ENCODE peak calls at places on chromosomes 11 and 22, in eight cellular contexts. One of them, this sample, is unnamed.

GRCh38 chr11:87015645-87016044 is 22.1 kb upstream of the TMEM135 start:
- DNase-seq in mesenchymal stem cell: no peak
- DNase-seq in endothelial cell of umbilical vein: no peak
- DNase-seq in neuronal stem cell: no peak
- DNase-seq in keratinocyte: no peak
- DNase-seq in MM.1S: no peak
- DNase-seq in neural progenitor cell: no peak
- DNase-seq in H1: no peak
- DNase-seq in this sample: no peak

GRCh38 chr11:74011360-74012071 is 2.6 kb upstream of the UCP3 start:
- DNase-seq in mesenchymal stem cell: peak; percentile 63
- DNase-seq in endothelial cell of umbilical vein: no peak
- DNase-seq in neuronal stem cell: no peak
- DNase-seq in keratinocyte: no peak
- DNase-seq in MM.1S: no peak
- DNase-seq in neural progenitor cell: no peak
- DNase-seq in H1: no peak
- DNase-seq in this sample: no peak

GRCh38 chr22:31122532-31123291 is at the start of gene INPP5J:
- DNase-seq in mesenchymal stem cell: peak; percentile 67
- DNase-seq in endothelial cell of umbilical vein: no peak
- DNase-seq in neuronal stem cell: no peak
- DNase-seq in keratinocyte: no peak
- DNase-seq in MM.1S: no peak
- DNase-seq in neural progenitor cell: peak; percentile 58
- DNase-seq in H1: no peak
- DNase-seq in this sample: peak; percentile 37

GRCh38 chr11:75429902-75430691 is 2.9 kb downstream of the KLHL35 start:
- DNase-seq in mesenchymal stem cell: peak; percentile 73
- DNase-seq in endothelial cell of umbilical vein: peak; percentile 64
- DNase-seq in neuronal stem cell: no peak
- DNase-seq in keratinocyte: no peak
- DNase-seq in MM.1S: no peak
- DNase-seq in neural progenitor cell: peak; percentile 87
- DNase-seq in H1: no peak
- DNase-seq in this sample: peak; percentile 65

GRCh38 chr11:113862430-113862829 is 12.9 kb downstream of the USP28 start:
- DNase-seq in mesenchymal stem cell: peak; percentile 31
- DNase-seq in endothelial cell of umbilical vein: no peak
- DNase-seq in neuronal stem cell: no peak
- DNase-seq in keratinocyte: no peak
- DNase-seq in MM.1S: no peak
- DNase-seq in neural progenitor cell: peak; percentile 48
- DNase-seq in H1: no peak
- DNase-seq in this sample: peak; percentile 59

GRCh38 chr11:134913999-134914590 is 502.1 kb upstream of the B3GAT1 start:
- DNase-seq in mesenchymal stem cell: no peak
- DNase-seq in endothelial cell of umbilical vein: no peak
- DNase-seq in neuronal stem cell: no peak
- DNase-seq in keratinocyte: no peak
- DNase-seq in MM.1S: no peak
- DNase-seq in neural progenitor cell: no peak
- DNase-seq in H1: no peak
- DNase-seq in this sample: no peak

GRCh38 chr22:42074153-42074750 is at the start of gene PHETA2:
- DNase-seq in mesenchymal stem cell: no peak
- DNase-seq in endothelial cell of umbilical vein: peak; percentile 49
- DNase-seq in neuronal stem cell: no peak
- DNase-seq in keratinocyte: no peak
- DNase-seq in MM.1S: no peak
- DNase-seq in neural progenitor cell: peak; percentile 32
- DNase-seq in H1: no peak
- DNase-seq in this sample: peak; percentile 51

GRCh38 chr22:40578171-40578570 is 58.3 kb downstream of the MRTFA start:
- DNase-seq in mesenchymal stem cell: no peak
- DNase-seq in endothelial cell of umbilical vein: no peak
- DNase-seq in neuronal stem cell: no peak
- DNase-seq in keratinocyte: no peak
- DNase-seq in MM.1S: no peak
- DNase-seq in neural progenitor cell: no peak
- DNase-seq in H1: no peak
- DNase-seq in this sample: no peak

GRCh38 chr11:122743949-122744876 is 88.7 kb downstream of the UBASH3B start:
- DNase-seq in mesenchymal stem cell: peak; percentile 45
- DNase-seq in endothelial cell of umbilical vein: peak; percentile 82
- DNase-seq in neuronal stem cell: no peak
- DNase-seq in keratinocyte: no peak
- DNase-seq in MM.1S: peak; percentile 80
- DNase-seq in neural progenitor cell: no peak
- DNase-seq in H1: no peak
- DNase-seq in this sample: no peak

GRCh38 chr11:75508051-75508561 is 17.6 kb downstream of the GDPD5 start:
- DNase-seq in mesenchymal stem cell: no peak
- DNase-seq in endothelial cell of umbilical vein: no peak
- DNase-seq in neuronal stem cell: no peak
- DNase-seq in keratinocyte: no peak
- DNase-seq in MM.1S: no peak
- DNase-seq in neural progenitor cell: no peak
- DNase-seq in H1: no peak
- DNase-seq in this sample: no peak

GRCh38 chr22:39175127-39176066 is 22.9 kb upstream of the CBX7 start:
- DNase-seq in mesenchymal stem cell: peak; percentile 52
- DNase-seq in endothelial cell of umbilical vein: peak; percentile 64
- DNase-seq in neuronal stem cell: no peak
- DNase-seq in keratinocyte: no peak
- DNase-seq in MM.1S: no peak
- DNase-seq in neural progenitor cell: no peak
- DNase-seq in H1: no peak
- DNase-seq in this sample: no peak

GRCh38 chr11:87463486-87464102 is 425.9 kb downstream of the TMEM135 start:
- DNase-seq in mesenchymal stem cell: no peak
- DNase-seq in endothelial cell of umbilical vein: no peak
- DNase-seq in neuronal stem cell: peak; percentile 27
- DNase-seq in keratinocyte: peak; percentile 9
- DNase-seq in MM.1S: peak; percentile 45
- DNase-seq in neural progenitor cell: peak; percentile 66
- DNase-seq in H1: no peak
- DNase-seq in this sample: peak; percentile 29

GRCh38 chr22:33908201-33909074 is 11.8 kb downstream of the LARGE1 start:
- DNase-seq in mesenchymal stem cell: no peak
- DNase-seq in endothelial cell of umbilical vein: no peak
- DNase-seq in neuronal stem cell: no peak
- DNase-seq in keratinocyte: no peak
- DNase-seq in MM.1S: no peak
- DNase-seq in neural progenitor cell: no peak
- DNase-seq in H1: no peak
- DNase-seq in this sample: no peak

GRCh38 chr11:36228689-36229088 is 60.5 kb downstream of the COMMD9 start:
- DNase-seq in mesenchymal stem cell: no peak
- DNase-seq in endothelial cell of umbilical vein: no peak
- DNase-seq in neuronal stem cell: no peak
- DNase-seq in keratinocyte: no peak
- DNase-seq in MM.1S: no peak
- DNase-seq in neural progenitor cell: no peak
- DNase-seq in H1: no peak
- DNase-seq in this sample: no peak

GRCh38 chr11:133945087-133945974 is 11.4 kb downstream of the IGSF9B start:
- DNase-seq in mesenchymal stem cell: no peak
- DNase-seq in endothelial cell of umbilical vein: no peak
- DNase-seq in neuronal stem cell: no peak
- DNase-seq in keratinocyte: no peak
- DNase-seq in MM.1S: no peak
- DNase-seq in neural progenitor cell: no peak
- DNase-seq in H1: no peak
- DNase-seq in this sample: no peak

GRCh38 chr22:21029486-21030025 is 2.8 kb downstream of the SLC7A4 start:
- DNase-seq in mesenchymal stem cell: no peak
- DNase-seq in endothelial cell of umbilical vein: no peak
- DNase-seq in neuronal stem cell: no peak
- DNase-seq in keratinocyte: no peak
- DNase-seq in MM.1S: no peak
- DNase-seq in neural progenitor cell: no peak
- DNase-seq in H1: no peak
- DNase-seq in this sample: no peak

DNA sequence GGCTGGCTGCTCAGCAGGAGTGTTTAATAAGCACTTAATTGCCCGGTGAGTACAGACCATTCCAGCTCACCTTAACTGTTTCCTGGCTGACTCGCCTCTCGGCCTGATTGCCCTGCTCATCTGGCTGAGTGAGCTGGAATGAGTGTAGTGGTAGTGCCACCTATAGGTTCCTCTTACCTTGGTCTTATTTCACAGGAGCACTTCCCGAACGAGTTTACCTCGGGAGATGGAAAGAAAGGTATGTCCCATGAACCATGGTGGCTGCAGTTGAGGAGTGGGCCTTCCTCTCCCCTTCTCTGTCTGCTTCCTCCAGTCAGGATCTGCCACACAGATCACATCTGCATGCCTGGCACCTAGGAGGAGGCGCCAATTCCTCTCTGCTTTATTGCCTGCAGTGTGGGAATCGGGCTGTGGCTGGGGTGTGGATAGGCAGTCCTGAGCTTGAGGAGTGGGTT is 26.7 kb downstream of the UPB1 start:
- DNase-seq in mesenchymal stem cell: peak; percentile 53
- DNase-seq in endothelial cell of umbilical vein: peak; percentile 70
- DNase-seq in neuronal stem cell: peak; percentile 29
- DNase-seq in keratinocyte: peak; percentile 25
- DNase-seq in MM.1S: peak; percentile 67
- DNase-seq in neural progenitor cell: peak; percentile 75
- DNase-seq in H1: peak; percentile 82
- DNase-seq in this sample: peak; percentile 52
- H3K27ac ChIP-seq in mesenchymal stem cell: no peak overlapping the region
- H3K27ac ChIP-seq in endothelial cell of umbilical vein: no peak overlapping the region
- H3K27ac ChIP-seq in neuronal stem cell: no peak overlapping the region
- H3K27ac ChIP-seq in keratinocyte: no peak overlapping the region
- H3K27ac ChIP-seq in MM.1S: no peak overlapping the region
- H3K27ac ChIP-seq in neural progenitor cell: no peak overlapping the region
- H3K27ac ChIP-seq in H1: no peak overlapping the region
- H3K27ac ChIP-seq in this sample: no peak overlapping the region

GRCh38 chr11:1827095-1827797 is 7.5 kb upstream of the SYT8 start:
- DNase-seq in mesenchymal stem cell: peak; percentile 50
- DNase-seq in endothelial cell of umbilical vein: peak; percentile 41
- DNase-seq in neuronal stem cell: no peak
- DNase-seq in keratinocyte: peak; percentile 77
- DNase-seq in MM.1S: no peak
- DNase-seq in neural progenitor cell: no peak
- DNase-seq in H1: no peak
- DNase-seq in this sample: peak; percentile 74
- H2AFZ ChIP-seq in mesenchymal stem cell: no peak overlapping the region
- H2AFZ ChIP-seq in endothelial cell of umbilical vein: no peak overlapping the region
- H2AFZ ChIP-seq in neuronal stem cell: no peak overlapping the region
- H2AFZ ChIP-seq in keratinocyte: peak overlapping the region; percentile 65
- H2AFZ ChIP-seq in MM.1S: no peak overlapping the region
- H2AFZ ChIP-seq in neural progenitor cell: no peak overlapping the region
- H2AFZ ChIP-seq in H1: no peak overlapping the region
- H2AFZ ChIP-seq in this sample: no peak overlapping the region

GRCh38 chr22:49829044-49829719 is 1.5 kb upstream of the BRD1 start:
- DNase-seq in mesenchymal stem cell: no peak
- DNase-seq in endothelial cell of umbilical vein: no peak
- DNase-seq in neuronal stem cell: no peak
- DNase-seq in keratinocyte: no peak
- DNase-seq in MM.1S: no peak
- DNase-seq in neural progenitor cell: no peak
- DNase-seq in H1: no peak
- DNase-seq in this sample: no peak

GRCh38 chr22:49827307-49827852 is 293 bp downstream of the BRD1 start:
- DNase-seq in mesenchymal stem cell: peak; percentile 29
- DNase-seq in endothelial cell of umbilical vein: no peak
- DNase-seq in neuronal stem cell: no peak
- DNase-seq in keratinocyte: no peak
- DNase-seq in MM.1S: peak; percentile 11
- DNase-seq in neural progenitor cell: peak; percentile 67
- DNase-seq in H1: no peak
- DNase-seq in this sample: no peak

GRCh38 chr22:49828599-49828965 is 909 bp upstream of the BRD1 start:
- DNase-seq in mesenchymal stem cell: no peak
- DNase-seq in endothelial cell of umbilical vein: no peak
- DNase-seq in neuronal stem cell: no peak
- DNase-seq in keratinocyte: no peak
- DNase-seq in MM.1S: no peak
- DNase-seq in neural progenitor cell: no peak
- DNase-seq in H1: no peak
- DNase-seq in this sample: no peak

GRCh38 chr22:49826603-49827306 is 918 bp downstream of the BRD1 start:
- DNase-seq in mesenchymal stem cell: peak; percentile 47
- DNase-seq in endothelial cell of umbilical vein: peak; percentile 34
- DNase-seq in neuronal stem cell: no peak
- DNase-seq in keratinocyte: no peak
- DNase-seq in MM.1S: peak; percentile 40
- DNase-seq in neural progenitor cell: peak; percentile 47
- DNase-seq in H1: no peak
- DNase-seq in this sample: peak; percentile 50

DNA sequence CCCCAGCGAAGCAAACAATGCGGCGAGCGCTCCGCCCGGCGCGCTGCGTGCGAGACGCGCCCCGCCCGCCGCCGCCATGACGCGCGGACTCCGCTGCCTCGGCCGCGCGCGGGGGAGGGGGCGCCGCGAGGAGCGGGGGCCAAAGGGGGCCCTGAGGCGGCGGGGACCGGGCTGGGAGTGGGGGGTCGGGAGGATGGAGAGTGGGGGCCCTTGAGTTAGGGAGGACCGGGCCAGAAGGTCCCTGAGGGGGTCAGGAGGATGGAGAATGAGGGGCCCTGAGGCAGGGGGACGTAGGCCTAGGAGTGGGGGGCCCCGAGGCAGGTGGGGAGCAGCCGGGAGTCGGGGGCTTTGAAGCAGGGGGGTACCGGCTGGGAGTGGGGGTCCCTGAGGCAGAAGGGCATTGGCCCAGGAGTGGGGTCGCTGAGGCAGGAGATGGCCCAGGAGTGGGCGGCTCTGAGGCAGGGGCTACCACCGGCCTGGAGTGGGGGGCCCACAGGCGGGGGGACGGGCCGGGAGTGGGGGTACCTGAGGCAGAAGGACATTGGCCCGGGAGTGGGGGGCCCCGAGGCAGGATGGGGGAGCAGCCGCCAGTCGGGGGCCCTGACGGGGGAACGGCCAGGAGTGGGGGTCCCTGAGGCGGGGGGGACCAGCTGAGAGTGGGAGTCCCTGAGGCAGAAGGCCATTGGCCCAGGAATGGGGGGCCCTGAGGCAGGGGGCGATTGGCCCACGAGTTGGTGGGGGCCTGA is at the start of gene BRD1:
- DNase-seq in mesenchymal stem cell: peak; percentile 68
- DNase-seq in endothelial cell of umbilical vein: peak; percentile 47
- DNase-seq in neuronal stem cell: peak; percentile 37
- DNase-seq in keratinocyte: no peak
- DNase-seq in MM.1S: peak; percentile 72
- DNase-seq in neural progenitor cell: peak; percentile 84
- DNase-seq in H1: no peak
- DNase-seq in this sample: peak; percentile 56
- H3K27ac ChIP-seq in mesenchymal stem cell: no peak within 1 kb of the TSS
- H3K27ac ChIP-seq in endothelial cell of umbilical vein: peak within 1 kb of the TSS; percentile 55
- H3K27ac ChIP-seq in neuronal stem cell: no peak within 1 kb of the TSS
- H3K27ac ChIP-seq in keratinocyte: peak within 1 kb of the TSS; percentile 84
- H3K27ac ChIP-seq in MM.1S: no peak within 1 kb of the TSS
- H3K27ac ChIP-seq in neural progenitor cell: no peak within 1 kb of the TSS
- H3K27ac ChIP-seq in H1: no peak within 1 kb of the TSS
- H3K27ac ChIP-seq in this sample: peak within 1 kb of the TSS; percentile 86

DNA sequence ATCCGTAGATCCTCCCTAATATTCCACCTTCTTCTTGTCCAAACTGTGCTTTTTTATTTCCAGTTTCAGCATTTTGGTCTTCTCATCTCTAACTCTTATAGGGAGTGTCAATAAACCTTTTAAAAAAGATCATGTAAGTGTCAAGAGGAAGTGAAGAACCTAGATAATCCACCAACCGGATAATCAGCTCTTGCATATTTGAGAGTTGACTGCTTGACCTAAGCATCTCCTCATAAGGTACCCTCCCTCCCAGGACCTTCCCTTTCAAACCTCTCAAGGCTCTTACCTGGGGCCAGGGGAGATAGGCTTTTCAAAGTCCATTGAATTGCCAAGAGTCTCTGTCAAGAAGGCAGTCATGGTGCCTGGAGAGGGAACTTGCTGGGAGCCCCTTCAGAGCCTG is 691 bp upstream of the EHF start:
- DNase-seq in mesenchymal stem cell: no peak
- DNase-seq in endothelial cell of umbilical vein: no peak
- DNase-seq in neuronal stem cell: no peak
- DNase-seq in keratinocyte: no peak
- DNase-seq in MM.1S: no peak
- DNase-seq in neural progenitor cell: no peak
- DNase-seq in H1: no peak
- DNase-seq in this sample: no peak
- H2AFZ ChIP-seq in mesenchymal stem cell: no peak overlapping the region
- H2AFZ ChIP-seq in endothelial cell of umbilical vein: no peak overlapping the region
- H2AFZ ChIP-seq in neuronal stem cell: no peak overlapping the region
- H2AFZ ChIP-seq in keratinocyte: no peak overlapping the region
- H2AFZ ChIP-seq in MM.1S: no peak overlapping the region
- H2AFZ ChIP-seq in neural progenitor cell: no peak overlapping the region
- H2AFZ ChIP-seq in H1: no peak overlapping the region
- H2AFZ ChIP-seq in this sample: no peak overlapping the region

This sample was measured in fibroblast of lung.